ENCODE peak calls at places on chromosome 22, in four cellular contexts. C is A549, M is HepG2, H is endothelial cell of umbilical vein. J is an unnamed sample.

GRCh38 chr22:50733521-50734342 is 4.3 kb upstream of the ACR start:
- DNase-seq in C (no peak), M (no peak), H (no peak), J (no peak)

GRCh38 chr22:45226681-45227186 is 14.0 kb downstream of the KIAA0930 start:
- DNase-seq in C (no peak), M (no peak), H (no peak), J (peak)

GRCh38 chr22:48891688-48892380 is 935.8 kb downstream of the BRD1 start:
- DNase-seq in C (no peak), M (no peak), H (no peak), J (no peak)

GRCh38 chr22:30079952-30080533 is at the start of gene HORMAD2:
- DNase-seq in C (no peak), M (no peak), H (peak), J (no peak)

GRCh38 chr22:41915035-41915782 is at the start of gene SHISA8:
- DNase-seq in C (no peak), M (no peak), H (peak), J (peak)

GRCh38 chr22:30694171-30694637 is 470 bp upstream of the OSBP2 start:
- DNase-seq in C (peak), M (no peak), H (peak), J (peak)

GRCh38 chr22:46085831-46086576 is 64.3 kb upstream of the PPARA start:
- DNase-seq in C (peak), M (no peak), H (no peak), J (no peak)

GRCh38 chr22:44037519-44038370 is 13.6 kb downstream of the PARVB start:
- DNase-seq in C (peak), M (no peak), H (peak), J (no peak)

GRCh38 chr22:29342177-29342576 is 26.7 kb upstream of the RASL10A start:
- DNase-seq in C (no peak), M (peak), H (no peak), J (peak)

GRCh38 chr22:45757068-45757467 is 85.4 kb downstream of the ATXN10 start:
- DNase-seq in C (no peak), M (no peak), H (no peak), J (no peak)

GRCh38 chr22:46139895-46140350 is 10.4 kb upstream of the PPARA start:
- DNase-seq in C (no peak), M (peak), H (no peak), J (no peak)

GRCh38 chr22:30885591-30885990 is 83.0 kb downstream of the MORC2 start:
- DNase-seq in C (no peak), M (no peak), H (no peak), J (no peak)

GRCh38 chr22:24836282-24836681 is 30.3 kb downstream of the SGSM1 start:
- DNase-seq in C (no peak), M (no peak), H (no peak), J (no peak)

GRCh38 chr22:41217553-41218157 is 12.5 kb downstream of the L3MBTL2 start:
- DNase-seq in C (no peak), M (no peak), H (peak), J (peak)

GRCh38 chr22:47943729-47944700 is 1181.6 kb downstream of the TBC1D22A start:
- DNase-seq in C (no peak), M (no peak), H (no peak), J (no peak)

GRCh38 chr22:18078329-18079041 is 695 bp downstream of the PEX26 start:
- DNase-seq in C (peak), M (peak), H (peak), J (peak)

GRCh38 chr22:47380692-47381091 is 618.2 kb downstream of the TBC1D22A start:
- DNase-seq in C (no peak), M (no peak), H (no peak), J (no peak)

GRCh38 chr22:50503475-50504145 is 3.9 kb downstream of the LMF2 start:
- DNase-seq in C (no peak), M (no peak), H (no peak), J (no peak)

GRCh38 chr22:34160117-34160758 is 240.0 kb upstream of the LARGE1 start:
- DNase-seq in C (no peak), M (no peak), H (no peak), J (no peak)

GRCh38 chr22:44426981-44427380 is 71.1 kb downstream of the RTL6 start:
- DNase-seq in C (no peak), M (no peak), H (no peak), J (no peak)

GRCh38 chr22:42869888-42870480 is 12.9 kb upstream of the ARFGAP3 start:
- DNase-seq in C (no peak), M (no peak), H (no peak), J (no peak)

DNA sequence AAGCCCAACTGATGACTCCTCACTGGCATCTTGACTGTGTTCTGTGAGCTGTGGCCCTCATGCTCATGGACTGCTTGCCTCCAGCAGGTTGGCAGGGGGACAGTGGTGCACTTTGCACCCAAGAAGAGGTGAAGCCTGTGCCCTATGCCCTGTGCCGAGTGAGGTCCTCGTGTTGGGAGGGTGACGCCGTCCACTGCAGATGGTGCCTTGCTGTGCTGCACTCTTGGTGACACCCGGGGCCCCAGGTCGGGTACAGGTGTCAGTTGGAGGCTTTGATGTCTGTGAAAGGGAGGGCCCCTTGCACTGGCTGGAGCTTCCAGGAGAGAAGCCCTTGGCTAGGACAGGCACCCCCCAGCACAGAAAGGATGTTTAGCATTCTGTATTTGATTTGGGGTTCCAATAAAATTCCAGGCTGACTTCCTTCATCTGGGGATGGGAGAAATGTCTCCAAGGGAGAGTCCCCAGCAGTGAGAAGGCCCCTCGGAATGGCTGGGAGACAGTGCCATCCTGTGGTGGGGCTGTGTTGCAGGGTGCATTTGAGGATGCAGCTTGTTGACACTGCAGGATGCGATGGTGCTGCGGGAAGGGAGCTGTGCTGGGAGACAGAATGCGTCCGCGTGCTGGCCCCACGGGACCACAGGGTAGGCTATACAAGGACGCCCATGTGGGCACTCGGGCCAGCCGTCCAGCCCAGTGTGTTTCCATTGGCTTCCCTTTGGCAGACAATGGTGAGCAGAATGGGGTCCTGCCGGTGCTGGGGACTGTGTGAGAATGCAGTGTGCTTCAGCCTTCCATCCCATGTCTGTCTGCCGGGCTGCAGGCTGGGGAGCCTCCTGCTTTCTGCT is 2.5 kb upstream of the ZDHHC8 start:
- DNase-seq in C (peak), M (peak), H (peak), J (peak)
- TF ChIP-seq MAX in C (peak), M (peak), H (no peak), J (no peak)

DNA sequence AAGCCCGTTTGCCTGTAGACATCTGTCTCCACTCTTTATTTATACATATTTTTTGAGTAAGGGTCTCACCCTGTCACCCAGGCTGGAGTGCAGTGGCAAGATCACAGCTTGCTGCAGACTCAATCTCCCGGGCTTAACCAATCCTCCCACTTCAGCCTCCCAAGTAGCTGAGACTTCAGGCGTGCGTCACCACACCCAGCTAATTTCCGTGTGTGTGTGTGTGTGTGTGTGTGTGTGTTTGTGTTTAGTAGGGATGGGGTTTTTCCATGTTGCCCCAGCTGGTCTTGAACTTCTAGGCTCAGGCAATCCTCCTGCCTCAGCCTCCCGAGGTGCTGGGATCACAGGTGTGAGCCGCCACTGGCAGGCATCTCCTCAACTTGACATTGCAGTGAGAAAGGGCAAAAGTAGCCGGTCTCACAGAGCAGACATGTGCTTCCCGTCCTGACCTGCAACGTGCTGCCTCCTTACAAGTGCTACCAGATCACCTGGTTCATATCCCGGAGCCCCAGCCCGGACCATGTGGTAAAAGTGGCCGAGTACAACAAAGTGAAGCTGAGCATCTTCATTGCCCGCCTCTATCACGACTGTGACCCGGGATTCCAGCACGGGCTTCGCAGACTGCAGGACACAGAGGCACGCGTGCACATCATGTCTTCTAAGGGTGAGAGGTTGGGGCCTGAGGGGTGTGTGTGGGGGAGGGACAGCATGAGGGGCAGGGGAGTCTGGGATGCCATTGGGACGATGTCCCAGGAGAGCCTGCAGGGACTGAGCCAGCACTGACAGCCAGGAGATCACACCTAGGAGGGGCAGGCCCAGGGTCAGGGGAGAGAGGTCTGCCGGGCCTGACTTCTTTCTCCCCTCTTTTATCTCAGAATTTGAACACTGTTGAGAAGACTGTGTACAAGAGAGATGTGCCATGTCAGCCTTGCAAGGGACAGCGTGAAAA is 5.6 kb upstream of the APOBEC3H start:
- DNase-seq in C (no peak), M (no peak), H (no peak), J (no peak)
- TF ChIP-seq MYC in C (no peak), M (no peak), H (no peak), J (no peak)

GRCh38 chr22:21103633-21104032 is 57.9 kb downstream of the LRRC74B start:
- DNase-seq in C (no peak), M (no peak), H (no peak), J (no peak)
- H3K4me3 ChIP-seq in C (peak), M (no peak), H (no peak), J (no peak)

GRCh38 chr22:36235585-36235984 is 3.7 kb downstream of the APOL2 start:
- DNase-seq in C (no peak), M (no peak), H (no peak), J (no peak)
- TF ChIP-seq MAX in C (no peak), M (no peak), H (no peak), J (no peak)

GRCh38 chr22:22923930-22924329 is 36.3 kb downstream of the IGLL5 start:
- DNase-seq in C (no peak), M (no peak), H (no peak), J (no peak)
- TF ChIP-seq MYC in C (no peak), M (no peak), H (no peak), J (no peak)

GRCh38 chr22:36981247-36981775 is 37.9 kb downstream of the TST start:
- DNase-seq in C (no peak), M (no peak), H (no peak), J (no peak)

GRCh38 chr22:36977401-36977861 is 41.8 kb downstream of the TST start:
- DNase-seq in C (peak), M (peak), H (peak), J (peak)

GRCh38 chr22:36979016-36979415 is 40.2 kb downstream of the TST start:
- DNase-seq in C (no peak), M (no peak), H (no peak), J (no peak)

GRCh38 chr22:36979511-36979910 is 39.7 kb downstream of the TST start:
- DNase-seq in C (no peak), M (no peak), H (no peak), J (no peak)

DNA sequence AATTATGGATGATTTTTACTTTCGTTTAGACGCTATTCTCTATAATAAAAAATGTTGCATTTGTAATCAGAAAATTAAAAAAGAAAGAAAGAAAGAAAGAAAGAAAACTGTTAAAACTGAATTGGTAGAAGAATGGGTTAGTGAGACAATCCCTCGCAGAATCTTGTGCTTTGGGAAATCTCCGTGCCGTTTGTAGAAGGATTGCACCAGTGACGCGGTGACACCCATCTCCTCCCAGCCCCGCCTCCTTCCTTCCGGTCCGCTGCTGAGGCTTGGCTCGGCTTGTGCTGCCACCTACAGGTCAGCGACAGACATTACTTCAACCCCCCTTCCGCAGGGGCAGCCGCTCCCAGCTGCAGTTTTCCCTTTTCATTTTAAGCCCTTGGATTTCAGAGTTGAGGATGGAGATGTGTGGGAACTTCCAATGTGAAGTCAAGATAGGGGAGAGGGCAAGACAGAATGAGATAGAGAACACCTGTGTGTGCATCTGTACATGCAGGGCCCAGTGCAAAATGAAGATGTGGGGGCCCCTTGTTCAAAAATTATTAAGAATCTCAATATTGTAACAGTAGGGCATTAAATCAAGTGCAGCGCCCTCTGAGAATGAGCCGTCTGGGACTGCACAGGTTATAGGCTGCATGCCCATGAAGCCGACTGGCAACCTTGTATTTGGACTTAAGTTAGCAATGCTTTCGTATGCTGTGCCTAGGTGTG is 41.1 kb downstream of the TST start:
- DNase-seq in C (peak), M (peak), H (peak), J (peak)
- H3K4me3 ChIP-seq in C (peak), M (peak), H (peak), J (peak)

DNA sequence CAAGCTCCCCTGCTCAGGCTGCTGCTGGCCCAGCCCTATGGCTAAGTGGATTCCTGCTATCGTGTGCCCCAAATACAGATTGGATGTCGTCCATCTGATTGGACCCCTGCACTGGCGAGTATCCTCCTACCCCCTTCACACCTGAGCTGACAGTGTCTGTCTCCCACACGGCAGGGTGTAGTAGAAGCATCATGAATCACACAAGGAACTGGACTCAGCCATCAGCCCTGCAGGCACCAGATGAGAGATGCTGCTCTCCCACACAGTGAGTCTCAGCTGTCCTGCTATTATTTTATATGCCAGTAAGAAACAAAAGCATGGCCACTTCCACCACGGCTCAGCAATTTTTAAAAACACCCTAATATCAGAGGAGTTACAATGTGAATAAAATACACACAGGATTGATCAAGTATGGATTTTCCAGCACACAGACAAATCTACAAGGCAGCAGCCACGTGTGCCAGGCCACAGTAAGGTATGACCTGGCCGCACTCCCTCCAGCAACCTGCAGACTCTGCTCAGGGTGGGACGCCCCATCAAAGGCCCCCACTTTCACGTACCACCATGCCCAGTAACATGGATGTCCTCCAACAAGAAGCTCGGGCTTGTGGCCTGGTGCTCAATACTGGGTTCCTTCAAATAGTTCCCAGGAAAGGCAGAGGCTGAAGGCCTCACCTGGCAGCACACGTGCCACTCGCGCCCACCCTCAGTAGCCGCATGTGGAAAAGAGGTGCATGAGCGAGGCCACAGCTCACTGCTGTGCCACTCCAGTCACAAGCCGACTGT is 16.4 kb upstream of the SLC25A1 start:
- DNase-seq in C (no peak), M (no peak), H (no peak), J (no peak)
- TF ChIP-seq MAX in C (no peak), M (no peak), H (no peak), J (no peak)

DNA sequence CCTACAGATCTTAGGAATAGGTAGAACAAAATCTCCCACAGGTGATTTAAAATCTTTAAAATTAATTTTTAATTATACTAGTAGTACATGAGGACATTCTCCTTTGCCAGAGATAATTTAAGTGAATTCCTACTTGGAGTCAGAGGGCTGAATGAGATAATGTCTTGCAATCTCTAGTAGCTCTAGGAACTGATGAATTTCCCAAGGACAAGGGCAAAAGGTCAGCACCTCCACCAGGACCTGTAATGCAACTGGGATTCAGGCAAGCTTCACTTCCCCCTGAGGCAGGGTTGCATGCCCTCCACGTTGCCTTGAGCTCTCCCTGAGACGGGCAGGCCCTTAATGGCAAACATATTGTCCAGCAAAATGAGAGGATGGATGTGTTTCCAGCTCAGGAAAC is 330.3 kb upstream of the PITPNB start:
- DNase-seq in C (no peak), M (no peak), H (no peak), J (no peak)
- TF ChIP-seq MYC in C (no peak), M (no peak), H (no peak), J (no peak)

GRCh38 chr22:23225724-23226496 is 45.6 kb downstream of the BCR start:
- DNase-seq in C (peak), M (no peak), H (peak), J (no peak)
- H3K4me3 ChIP-seq in C (no peak), M (no peak), H (no peak), J (no peak)